ENCODE peak calls at places on chromosomes 3 and 15, in six cellular contexts. P is AG04450, Q is tibial nerve, M is A549, E is hepatocyte, O is H9. R is an unnamed sample.

GRCh38 chr15:84671211-84671610 is 13.2 kb upstream of the NMB start:
- DNase-seq in P (peak), Q (no peak), M (no peak), E (no peak), O (no peak), R (peak)

GRCh38 chr3:74582982-74583381 is 31.5 kb downstream of the CNTN3 start:
- DNase-seq in P (no peak), Q (no peak), M (no peak), E (no peak), O (no peak), R (no peak)

GRCh38 chr3:15428539-15428938 is 1.1 kb downstream of the EAF1 start:
- DNase-seq in P (no peak), Q (no peak), M (no peak), E (peak), O (no peak), R (no peak)

GRCh38 chr3:183790700-183791099 is 34.7 kb downstream of the MAP6D1 start:
- DNase-seq in P (no peak), Q (no peak), M (no peak), E (no peak), O (no peak), R (no peak)

GRCh38 chr3:141082064-141082463 is 30.9 kb downstream of the SPSB4 start:
- DNase-seq in P (no peak), Q (no peak), M (no peak), E (no peak), O (no peak), R (no peak)

GRCh38 chr3:53999725-54000124 is 108.1 kb upstream of the SELENOK start:
- DNase-seq in P (no peak), Q (no peak), M (no peak), E (no peak), O (no peak), R (no peak)

GRCh38 chr3:40465456-40465855 is 8.3 kb downstream of the RPL14 start:
- DNase-seq in P (no peak), Q (no peak), M (no peak), E (no peak), O (no peak), R (no peak)

GRCh38 chr15:41605566-41605965 is 46.6 kb downstream of the TYRO3 start:
- DNase-seq in P (no peak), Q (no peak), M (no peak), E (no peak), O (no peak), R (no peak)

GRCh38 chr3:172575375-172575774 is 52.1 kb upstream of the TNFSF10 start:
- DNase-seq in P (no peak), Q (no peak), M (no peak), E (no peak), O (no peak), R (no peak)

GRCh38 chr3:169052465-169053302 is 610.8 kb downstream of the MECOM start:
- DNase-seq in P (no peak), Q (no peak), M (no peak), E (no peak), O (no peak), R (no peak)

GRCh38 chr15:74955796-74956647 is 550 bp downstream of the RPP25 start:
- DNase-seq in P (no peak), Q (peak), M (peak), E (peak), O (peak), R (no peak)

GRCh38 chr15:31447893-31448634 is 121.4 kb downstream of the KLF13 start:
- DNase-seq in P (no peak), Q (no peak), M (no peak), E (no peak), O (no peak), R (no peak)

GRCh38 chr3:170323371-170323770 is 34.1 kb upstream of the SKIL start:
- DNase-seq in P (no peak), Q (no peak), M (no peak), E (no peak), O (no peak), R (no peak)

GRCh38 chr3:152193673-152194267 is 75.0 kb upstream of the MBNL1 start:
- DNase-seq in P (no peak), Q (no peak), M (no peak), E (no peak), O (no peak), R (no peak)

GRCh38 chr3:151430821-151431484 is 29.9 kb downstream of the IGSF10 start:
- DNase-seq in P (no peak), Q (no peak), M (no peak), E (no peak), O (no peak), R (no peak)

GRCh38 chr3:129463736-129464135 is 23.7 kb downstream of the IFT122 start:
- DNase-seq in P (no peak), Q (no peak), M (no peak), E (no peak), O (no peak), R (no peak)

GRCh38 chr3:196454935-196455334 is 22.7 kb upstream of the UBXN7 start:
- DNase-seq in P (no peak), Q (no peak), M (no peak), E (no peak), O (no peak), R (no peak)

GRCh38 chr3:58526124-58526957 is 10.6 kb downstream of the ACOX2 start:
- DNase-seq in P (peak), Q (no peak), M (peak), E (peak), O (no peak), R (peak)

GRCh38 chr3:64129581-64129980 is 95.7 kb downstream of the PRICKLE2 start:
- DNase-seq in P (no peak), Q (no peak), M (no peak), E (no peak), O (no peak), R (no peak)

DNA sequence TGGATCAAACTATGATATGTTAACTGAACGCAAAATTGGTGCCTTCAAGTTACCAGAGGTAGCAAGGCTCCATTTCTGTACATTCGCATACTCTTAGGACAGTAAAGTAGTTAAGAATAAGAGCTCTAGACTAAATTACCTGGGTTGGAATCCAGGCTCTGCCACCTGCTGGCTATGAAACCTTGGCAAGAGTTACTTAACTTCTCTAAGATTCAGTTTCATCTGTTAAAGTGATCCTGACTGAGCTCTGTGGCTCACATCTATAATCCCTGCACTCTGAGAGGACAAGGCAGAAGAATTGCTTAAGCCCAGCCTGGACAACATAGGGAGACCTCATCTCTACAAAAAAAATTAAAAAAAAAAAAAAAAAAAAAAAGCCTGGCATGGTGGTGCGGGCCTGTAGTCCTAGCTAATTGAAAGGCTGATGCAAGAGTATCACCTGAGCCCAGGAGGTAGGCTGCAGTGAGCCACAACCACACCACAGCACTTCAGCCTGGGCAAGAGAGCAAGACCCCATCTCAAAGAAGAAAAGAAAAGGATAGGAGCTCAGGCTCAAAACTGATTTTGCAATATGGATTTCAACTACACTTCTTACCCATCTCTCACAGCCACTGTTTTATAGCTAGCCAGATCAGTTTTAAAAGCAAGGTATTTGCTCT is 21.3 kb downstream of the GSK3B start:
- DNase-seq in P (no peak), Q (no peak), M (no peak), E (no peak), O (no peak), R (no peak)
- TF ChIP-seq CTCF in P (no peak), Q (no peak), M (peak), E (no peak), O (peak), R (no peak)

DNA sequence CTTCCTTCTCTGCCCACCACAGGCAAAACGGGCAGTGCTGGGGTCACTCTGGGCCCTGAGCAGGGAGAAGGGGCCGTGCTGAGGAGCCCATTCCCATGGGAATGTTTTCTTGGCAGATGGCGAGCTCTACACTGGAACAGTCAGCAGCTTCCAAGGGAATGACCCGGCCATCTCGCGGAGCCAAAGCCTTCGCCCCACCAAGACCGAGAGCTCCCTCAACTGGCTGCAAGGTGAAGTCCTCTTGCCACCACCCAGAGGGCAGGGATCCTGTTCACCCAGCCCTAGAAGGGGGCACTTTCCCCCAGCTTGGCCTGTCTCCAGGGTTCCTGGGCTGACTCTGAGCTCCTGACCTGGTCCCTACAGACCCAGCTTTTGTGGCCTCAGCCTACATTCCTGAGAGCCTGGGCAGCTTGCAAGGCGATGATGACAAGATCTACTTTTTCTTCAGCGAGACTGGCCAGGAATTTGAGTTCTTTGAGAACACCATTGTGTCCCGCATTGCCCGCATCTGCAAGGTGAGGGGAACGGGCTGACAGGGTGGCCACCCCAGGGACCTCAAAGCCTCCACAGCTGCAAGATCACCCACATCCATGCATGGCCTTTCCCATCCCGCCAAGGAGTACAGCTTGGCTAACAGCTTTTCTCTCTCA is 12.4 kb downstream of the CIB1 start:
- DNase-seq in P (peak), Q (peak), M (peak), E (peak), O (peak), R (peak)
- TF ChIP-seq CTCF in P (peak), Q (peak), M (peak), E (peak), O (peak), R (peak)

GRCh38 chr3:178386401-178386800 is 149.8 kb upstream of the KCNMB2 start:
- DNase-seq in P (no peak), Q (no peak), M (no peak), E (no peak), O (no peak), R (no peak)

GRCh38 chr3:178382388-178383061 is 153.7 kb upstream of the KCNMB2 start:
- DNase-seq in P (peak), Q (no peak), M (no peak), E (no peak), O (no peak), R (peak)

GRCh38 chr3:178381971-178382370 is 154.3 kb upstream of the KCNMB2 start:
- DNase-seq in P (no peak), Q (no peak), M (no peak), E (no peak), O (no peak), R (no peak)

GRCh38 chr3:178385280-178385952 is 150.8 kb upstream of the KCNMB2 start:
- DNase-seq in P (no peak), Q (peak), M (no peak), E (peak), O (no peak), R (no peak)

GRCh38 chr3:178384302-178384939 is 151.8 kb upstream of the KCNMB2 start:
- DNase-seq in P (no peak), Q (no peak), M (no peak), E (no peak), O (no peak), R (no peak)
- TF ChIP-seq CTCF in P (peak), Q (no peak), M (no peak), E (peak), O (no peak), R (no peak)

GRCh38 chr15:55168350-55168974 is 28.3 kb downstream of the RSL24D1 start:
- DNase-seq in P (peak), Q (peak), M (peak), E (peak), O (peak), R (peak)

DNA sequence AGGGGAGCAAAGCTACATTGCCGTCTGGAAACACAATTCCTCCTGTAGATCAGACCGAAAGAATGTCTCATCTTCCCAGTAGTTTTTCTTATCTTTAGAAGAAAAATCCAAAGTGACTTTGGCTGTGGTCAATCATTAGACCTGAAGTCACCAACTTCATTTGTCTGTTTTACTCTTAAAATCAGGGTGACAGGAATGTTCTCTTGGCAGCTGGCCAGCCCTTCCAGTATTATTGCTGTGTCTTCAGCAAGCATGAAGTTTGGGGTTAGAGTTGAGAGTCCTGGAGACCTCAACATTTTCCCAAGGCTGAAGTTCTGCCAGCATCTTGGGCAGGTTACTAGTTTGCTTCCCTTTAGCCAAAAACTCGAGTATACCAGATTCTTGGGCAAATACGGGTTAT is 32.5 kb downstream of the RSL24D1 start:
- DNase-seq in P (no peak), Q (no peak), M (no peak), E (no peak), O (no peak), R (no peak)
- TF ChIP-seq CTCF in P (no peak), Q (no peak), M (no peak), E (no peak), O (no peak), R (no peak)

GRCh38 chr15:91114301-91114700 is 14.2 kb downstream of the SV2B start:
- DNase-seq in P (no peak), Q (no peak), M (no peak), E (no peak), O (no peak), R (no peak)

GRCh38 chr15:91118796-91119590 is 18.9 kb downstream of the SV2B start:
- DNase-seq in P (no peak), Q (no peak), M (no peak), E (peak), O (no peak), R (no peak)

GRCh38 chr15:91117375-91117774 is 17.3 kb downstream of the SV2B start:
- DNase-seq in P (no peak), Q (no peak), M (no peak), E (no peak), O (no peak), R (no peak)

GRCh38 chr15:91113036-91113435 is 13.0 kb downstream of the SV2B start:
- DNase-seq in P (no peak), Q (no peak), M (no peak), E (no peak), O (peak), R (no peak)

GRCh38 chr15:91116379-91117067 is 16.5 kb downstream of the SV2B start:
- DNase-seq in P (no peak), Q (peak), M (no peak), E (no peak), O (no peak), R (no peak)
- TF ChIP-seq CTCF in P (no peak), Q (no peak), M (no peak), E (no peak), O (no peak), R (no peak)

DNA sequence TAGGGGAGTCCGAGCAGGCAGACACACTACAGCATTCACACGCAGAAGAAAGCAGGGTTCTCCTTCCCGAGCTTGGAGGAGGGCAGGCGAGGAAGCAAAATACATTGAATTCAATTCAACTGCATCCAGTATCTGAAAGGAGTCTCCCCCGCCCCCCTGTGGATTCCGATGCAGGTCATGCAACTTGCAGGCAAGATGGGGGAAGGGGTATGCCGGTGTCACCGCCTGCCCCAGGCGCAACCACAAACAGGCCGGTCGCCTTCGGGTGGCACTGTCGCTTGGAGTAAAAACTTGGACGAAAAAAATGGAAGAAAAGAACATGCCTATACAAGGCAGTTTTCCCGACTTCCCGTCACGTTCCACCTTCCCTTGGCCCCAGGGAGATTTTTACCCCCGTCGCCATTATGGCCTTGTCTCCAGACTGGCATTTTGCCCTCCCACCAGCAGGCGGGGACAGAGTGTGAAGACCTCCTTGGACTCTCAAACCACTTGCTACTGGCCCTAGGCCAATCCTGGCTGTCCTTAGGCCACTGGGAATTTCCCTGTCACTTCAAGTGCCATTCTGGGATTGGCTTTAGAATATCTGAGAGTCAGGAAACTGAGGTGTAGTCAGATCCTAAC is 1.6 kb upstream of the NTRK3 start:
- DNase-seq in P (no peak), Q (no peak), M (peak), E (peak), O (peak), R (no peak)
- TF ChIP-seq CTCF in P (peak), Q (peak), M (peak), E (peak), O (peak), R (no peak)

GRCh38 chr3:38626171-38626570 is 23.3 kb downstream of the SCN5A start:
- DNase-seq in P (no peak), Q (no peak), M (no peak), E (no peak), O (no peak), R (no peak)

GRCh38 chr3:38630070-38630469 is 19.4 kb downstream of the SCN5A start:
- DNase-seq in P (no peak), Q (no peak), M (no peak), E (no peak), O (no peak), R (no peak)

GRCh38 chr3:38628835-38629234 is 20.7 kb downstream of the SCN5A start:
- DNase-seq in P (no peak), Q (no peak), M (no peak), E (no peak), O (no peak), R (no peak)

GRCh38 chr3:38630591-38630990 is 18.9 kb downstream of the SCN5A start:
- DNase-seq in P (no peak), Q (no peak), M (no peak), E (no peak), O (no peak), R (no peak)

GRCh38 chr3:38627956-38628355 is 21.5 kb downstream of the SCN5A start:
- DNase-seq in P (no peak), Q (no peak), M (peak), E (no peak), O (peak), R (no peak)
- TF ChIP-seq CTCF in P (peak), Q (no peak), M (peak), E (peak), O (peak), R (peak)

DNA sequence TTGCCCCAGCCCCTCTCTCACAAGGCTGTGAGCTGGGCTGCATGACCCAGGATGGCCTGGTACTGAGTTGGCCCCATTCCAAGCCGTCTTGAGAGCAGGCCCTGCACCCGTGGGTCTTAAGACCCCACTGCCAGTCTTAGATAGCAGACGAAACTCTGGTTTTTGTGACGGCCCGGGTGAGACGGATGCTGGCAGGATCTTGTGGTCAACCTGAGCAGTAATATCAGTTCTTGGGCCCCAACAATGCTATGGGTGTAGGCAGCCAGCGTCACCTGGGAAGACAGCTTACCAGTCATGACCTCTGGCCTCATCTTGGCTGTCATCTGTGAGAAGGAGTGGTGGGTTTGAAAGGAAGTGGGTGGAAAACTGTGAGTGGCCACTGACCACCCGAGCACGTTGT is 305.8 kb downstream of the ARRDC4 start:
- DNase-seq in P (no peak), Q (no peak), M (no peak), E (no peak), O (no peak), R (no peak)
- TF ChIP-seq CTCF in P (no peak), Q (no peak), M (no peak), E (no peak), O (no peak), R (no peak)